ENCODE peak calls at places on chromosomes 2 and 18, in eight cellular contexts. One of them, this sample, is unnamed.

GRCh38 chr2:27136751-27137150 is 2.3 kb upstream of the PREB start:
- DNase-seq in caudate nucleus: no peak
- DNase-seq in HFFc6: no peak
- DNase-seq in thoracic aorta: no peak
- DNase-seq in gastrocnemius medialis: no peak
- DNase-seq in RPMI8226: no peak
- DNase-seq in left ventricle myocardium superior: no peak
- DNase-seq in mesendoderm: no peak
- DNase-seq in this sample: no peak

GRCh38 chr2:27280826-27281225 is 1.4 kb upstream of the TRIM54 start:
- DNase-seq in caudate nucleus: no peak
- DNase-seq in HFFc6: no peak
- DNase-seq in thoracic aorta: no peak
- DNase-seq in gastrocnemius medialis: no peak
- DNase-seq in RPMI8226: no peak
- DNase-seq in left ventricle myocardium superior: no peak
- DNase-seq in mesendoderm: no peak
- DNase-seq in this sample: no peak

GRCh38 chr18:59566507-59566906 is 130.7 kb downstream of the CCBE1 start:
- DNase-seq in caudate nucleus: no peak
- DNase-seq in HFFc6: no peak
- DNase-seq in thoracic aorta: no peak
- DNase-seq in gastrocnemius medialis: no peak
- DNase-seq in RPMI8226: no peak
- DNase-seq in left ventricle myocardium superior: no peak
- DNase-seq in mesendoderm: no peak
- DNase-seq in this sample: no peak

GRCh38 chr18:49529596-49529995 is 32.3 kb upstream of the LIPG start:
- DNase-seq in caudate nucleus: no peak
- DNase-seq in HFFc6: no peak
- DNase-seq in thoracic aorta: no peak
- DNase-seq in gastrocnemius medialis: no peak
- DNase-seq in RPMI8226: no peak
- DNase-seq in left ventricle myocardium superior: no peak
- DNase-seq in mesendoderm: no peak
- DNase-seq in this sample: no peak

GRCh38 chr18:70636991-70637390 is 348.1 kb downstream of the SOCS6 start:
- DNase-seq in caudate nucleus: no peak
- DNase-seq in HFFc6: no peak
- DNase-seq in thoracic aorta: no peak
- DNase-seq in gastrocnemius medialis: no peak
- DNase-seq in RPMI8226: no peak
- DNase-seq in left ventricle myocardium superior: no peak
- DNase-seq in mesendoderm: no peak
- DNase-seq in this sample: no peak

GRCh38 chr2:211055438-211055837 is 499.0 kb downstream of the CPS1 start:
- DNase-seq in caudate nucleus: no peak
- DNase-seq in HFFc6: no peak
- DNase-seq in thoracic aorta: no peak
- DNase-seq in gastrocnemius medialis: no peak
- DNase-seq in RPMI8226: peak
- DNase-seq in left ventricle myocardium superior: no peak
- DNase-seq in mesendoderm: peak
- DNase-seq in this sample: no peak

GRCh38 chr2:10536569-10537133 is 88.5 kb upstream of the ODC1 start:
- DNase-seq in caudate nucleus: no peak
- DNase-seq in HFFc6: no peak
- DNase-seq in thoracic aorta: no peak
- DNase-seq in gastrocnemius medialis: no peak
- DNase-seq in RPMI8226: no peak
- DNase-seq in left ventricle myocardium superior: no peak
- DNase-seq in mesendoderm: peak
- DNase-seq in this sample: peak

GRCh38 chr18:37176307-37176934 is 347.5 kb downstream of the KIAA1328 start:
- DNase-seq in caudate nucleus: no peak
- DNase-seq in HFFc6: no peak
- DNase-seq in thoracic aorta: no peak
- DNase-seq in gastrocnemius medialis: no peak
- DNase-seq in RPMI8226: no peak
- DNase-seq in left ventricle myocardium superior: no peak
- DNase-seq in mesendoderm: peak
- DNase-seq in this sample: no peak

GRCh38 chr2:230423851-230424458 is 8.0 kb downstream of the SP100 start:
- DNase-seq in caudate nucleus: no peak
- DNase-seq in HFFc6: no peak
- DNase-seq in thoracic aorta: no peak
- DNase-seq in gastrocnemius medialis: no peak
- DNase-seq in RPMI8226: no peak
- DNase-seq in left ventricle myocardium superior: no peak
- DNase-seq in mesendoderm: no peak
- DNase-seq in this sample: no peak

GRCh38 chr2:35973737-35974132 is 381.8 kb upstream of the CRIM1 start:
- DNase-seq in caudate nucleus: no peak
- DNase-seq in HFFc6: no peak
- DNase-seq in thoracic aorta: no peak
- DNase-seq in gastrocnemius medialis: no peak
- DNase-seq in RPMI8226: no peak
- DNase-seq in left ventricle myocardium superior: no peak
- DNase-seq in mesendoderm: no peak
- DNase-seq in this sample: no peak

GRCh38 chr2:63257473-63257872 is 206.8 kb downstream of the OTX1 start:
- DNase-seq in caudate nucleus: no peak
- DNase-seq in HFFc6: no peak
- DNase-seq in thoracic aorta: no peak
- DNase-seq in gastrocnemius medialis: no peak
- DNase-seq in RPMI8226: no peak
- DNase-seq in left ventricle myocardium superior: no peak
- DNase-seq in mesendoderm: no peak
- DNase-seq in this sample: no peak

GRCh38 chr2:63993871-63994270 is 25.4 kb downstream of the VPS54 start:
- DNase-seq in caudate nucleus: no peak
- DNase-seq in HFFc6: no peak
- DNase-seq in thoracic aorta: no peak
- DNase-seq in gastrocnemius medialis: no peak
- DNase-seq in RPMI8226: no peak
- DNase-seq in left ventricle myocardium superior: no peak
- DNase-seq in mesendoderm: no peak
- DNase-seq in this sample: no peak

GRCh38 chr2:134258684-134259408 is 5.0 kb downstream of the MGAT5 start:
- DNase-seq in caudate nucleus: peak
- DNase-seq in HFFc6: no peak
- DNase-seq in thoracic aorta: no peak
- DNase-seq in gastrocnemius medialis: no peak
- DNase-seq in RPMI8226: no peak
- DNase-seq in left ventricle myocardium superior: peak
- DNase-seq in mesendoderm: no peak
- DNase-seq in this sample: no peak

GRCh38 chr2:191892391-191892790 is 45.5 kb upstream of the CAVIN2 start:
- DNase-seq in caudate nucleus: no peak
- DNase-seq in HFFc6: peak
- DNase-seq in thoracic aorta: no peak
- DNase-seq in gastrocnemius medialis: no peak
- DNase-seq in RPMI8226: no peak
- DNase-seq in left ventricle myocardium superior: no peak
- DNase-seq in mesendoderm: no peak
- DNase-seq in this sample: no peak

GRCh38 chr2:120719471-120719870 is 16.2 kb upstream of the GLI2 start:
- DNase-seq in caudate nucleus: no peak
- DNase-seq in HFFc6: no peak
- DNase-seq in thoracic aorta: no peak
- DNase-seq in gastrocnemius medialis: no peak
- DNase-seq in RPMI8226: no peak
- DNase-seq in left ventricle myocardium superior: no peak
- DNase-seq in mesendoderm: no peak
- DNase-seq in this sample: no peak

GRCh38 chr18:67132919-67133318 is 383.6 kb downstream of the DSEL start:
- DNase-seq in caudate nucleus: no peak
- DNase-seq in HFFc6: no peak
- DNase-seq in thoracic aorta: no peak
- DNase-seq in gastrocnemius medialis: no peak
- DNase-seq in RPMI8226: no peak
- DNase-seq in left ventricle myocardium superior: no peak
- DNase-seq in mesendoderm: no peak
- DNase-seq in this sample: peak

GRCh38 chr2:193332938-193333337 is 1138.2 kb upstream of the TMEFF2 start:
- DNase-seq in caudate nucleus: no peak
- DNase-seq in HFFc6: no peak
- DNase-seq in thoracic aorta: no peak
- DNase-seq in gastrocnemius medialis: no peak
- DNase-seq in RPMI8226: no peak
- DNase-seq in left ventricle myocardium superior: no peak
- DNase-seq in mesendoderm: no peak
- DNase-seq in this sample: no peak

GRCh38 chr2:30862054-30862651 is 54.9 kb upstream of the CAPN13 start:
- DNase-seq in caudate nucleus: no peak
- DNase-seq in HFFc6: peak
- DNase-seq in thoracic aorta: no peak
- DNase-seq in gastrocnemius medialis: no peak
- DNase-seq in RPMI8226: peak
- DNase-seq in left ventricle myocardium superior: peak
- DNase-seq in mesendoderm: peak
- DNase-seq in this sample: peak

GRCh38 chr2:172928754-172929153 is 146.9 kb upstream of the MAP3K20 start:
- DNase-seq in caudate nucleus: no peak
- DNase-seq in HFFc6: peak
- DNase-seq in thoracic aorta: no peak
- DNase-seq in gastrocnemius medialis: no peak
- DNase-seq in RPMI8226: no peak
- DNase-seq in left ventricle myocardium superior: no peak
- DNase-seq in mesendoderm: no peak
- DNase-seq in this sample: no peak

GRCh38 chr18:22314406-22314805 is 103.3 kb downstream of the CTAGE1 start:
- DNase-seq in caudate nucleus: no peak
- DNase-seq in HFFc6: peak
- DNase-seq in thoracic aorta: no peak
- DNase-seq in gastrocnemius medialis: no peak
- DNase-seq in RPMI8226: no peak
- DNase-seq in left ventricle myocardium superior: no peak
- DNase-seq in mesendoderm: peak
- DNase-seq in this sample: no peak

GRCh38 chr2:8346706-8347430 is 335.0 kb upstream of the ID2 start:
- DNase-seq in caudate nucleus: no peak
- DNase-seq in HFFc6: no peak
- DNase-seq in thoracic aorta: no peak
- DNase-seq in gastrocnemius medialis: no peak
- DNase-seq in RPMI8226: no peak
- DNase-seq in left ventricle myocardium superior: no peak
- DNase-seq in mesendoderm: no peak
- DNase-seq in this sample: no peak

GRCh38 chr2:241870611-241871537 is 1.3 kb downstream of the RTP5 start:
- DNase-seq in caudate nucleus: no peak
- DNase-seq in HFFc6: no peak
- DNase-seq in thoracic aorta: no peak
- DNase-seq in gastrocnemius medialis: no peak
- DNase-seq in RPMI8226: peak
- DNase-seq in left ventricle myocardium superior: peak
- DNase-seq in mesendoderm: no peak
- DNase-seq in this sample: no peak

GRCh38 chr2:160415991-160416390 is 77.6 kb downstream of the RBMS1 start:
- DNase-seq in caudate nucleus: no peak
- DNase-seq in HFFc6: peak
- DNase-seq in thoracic aorta: no peak
- DNase-seq in gastrocnemius medialis: no peak
- DNase-seq in RPMI8226: no peak
- DNase-seq in left ventricle myocardium superior: no peak
- DNase-seq in mesendoderm: no peak
- DNase-seq in this sample: no peak

GRCh38 chr2:112251211-112251721 is 3.6 kb downstream of the ZC3H8 start:
- DNase-seq in caudate nucleus: no peak
- DNase-seq in HFFc6: peak
- DNase-seq in thoracic aorta: no peak
- DNase-seq in gastrocnemius medialis: no peak
- DNase-seq in RPMI8226: no peak
- DNase-seq in left ventricle myocardium superior: no peak
- DNase-seq in mesendoderm: no peak
- DNase-seq in this sample: no peak

GRCh38 chr2:8648441-8648840 is 33.4 kb upstream of the ID2 start:
- DNase-seq in caudate nucleus: no peak
- DNase-seq in HFFc6: no peak
- DNase-seq in thoracic aorta: no peak
- DNase-seq in gastrocnemius medialis: no peak
- DNase-seq in RPMI8226: no peak
- DNase-seq in left ventricle myocardium superior: no peak
- DNase-seq in mesendoderm: no peak
- DNase-seq in this sample: no peak